ENCODE peak calls at places on chromosomes 13 and 19, in five cellular contexts. R is psoas muscle; D is CD4-positive, alpha-beta T cell; B is cardiac muscle cell; X is activated B cell treated with CpG ODN at 0.5 μM for 24 hours. U is an unnamed sample.

GRCh38 chr19:12365094-12365371 is 450 bp downstream of the ZNF442 start:
- DNase-seq in R (no peak), D (no peak), B (no peak), X (no peak), U (no peak)

GRCh38 chr13:32426191-32426980 is 1.5 kb downstream of the N4BP2L1 start:
- DNase-seq in R (no peak), D (peak), B (no peak), X (peak), U (no peak)

GRCh38 chr13:75860935-75861334 is 224.8 kb downstream of the LMO7 start:
- DNase-seq in R (no peak), D (no peak), B (no peak), X (no peak), U (no peak)

GRCh38 chr13:107203146-107203847 is 635.4 kb upstream of the ARGLU1 start:
- DNase-seq in R (no peak), D (no peak), B (peak), X (no peak), U (peak)

GRCh38 chr13:51271528-51272070 is 49.4 kb downstream of the FAM124A start:
- DNase-seq in R (no peak), D (no peak), B (no peak), X (no peak), U (no peak)

GRCh38 chr19:49361438-49362047 is 673 bp downstream of the TEAD2 start:
- DNase-seq in R (peak), D (no peak), B (peak), X (no peak), U (peak)

GRCh38 chr13:24208314-24208713 is 47.8 kb downstream of the SPATA13 start:
- DNase-seq in R (no peak), D (no peak), B (no peak), X (no peak), U (no peak)

GRCh38 chr19:2986951-2987491 is 9.7 kb downstream of the TLE6 start:
- DNase-seq in R (no peak), D (no peak), B (peak), X (no peak), U (peak)

GRCh38 chr13:20590568-20590967 is 23.6 kb downstream of the IFT88 start:
- DNase-seq in R (no peak), D (no peak), B (no peak), X (no peak), U (no peak)

GRCh38 chr19:7152568-7152967 is 83.1 kb downstream of the ZNF557 start:
- DNase-seq in R (no peak), D (no peak), B (no peak), X (no peak), U (no peak)

GRCh38 chr19:12783226-12783848 is 7.9 kb upstream of the JUNB start:
- DNase-seq in R (no peak), D (no peak), B (no peak), X (no peak), U (no peak)

GRCh38 chr13:102599451-102600012 is 2.7 kb downstream of the TPP2 start:
- DNase-seq in R (no peak), D (no peak), B (no peak), X (no peak), U (no peak)

GRCh38 chr19:40700083-40700482 is 9.6 kb upstream of the NUMBL start:
- DNase-seq in R (no peak), D (no peak), B (no peak), X (no peak), U (no peak)

GRCh38 chr19:23101241-23101640 is 15.6 kb upstream of the ZNF730 start:
- DNase-seq in R (no peak), D (no peak), B (no peak), X (no peak), U (no peak)

GRCh38 chr13:73717632-73718031 is 416.6 kb downstream of the KLF12 start:
- DNase-seq in R (no peak), D (no peak), B (no peak), X (no peak), U (no peak)

GRCh38 chr19:45569619-45570421 is 14.8 kb downstream of the OPA3 start:
- DNase-seq in R (peak), D (peak), B (peak), X (peak), U (peak)

GRCh38 chr19:30325657-30326056 is 46.5 kb upstream of the ZNF536 start:
- DNase-seq in R (no peak), D (no peak), B (no peak), X (no peak), U (no peak)

GRCh38 chr13:100361504-100361903 is 227.1 kb downstream of the GGACT start:
- DNase-seq in R (no peak), D (no peak), B (no peak), X (no peak), U (no peak)

GRCh38 chr13:61410669-61411297 is 4.9 kb downstream of the PCDH20 start:
- DNase-seq in R (no peak), D (no peak), B (peak), X (no peak), U (no peak)

GRCh38 chr19:17797397-17798201 is 2.7 kb downstream of the B3GNT3 start:
- DNase-seq in R (no peak), D (no peak), B (no peak), X (no peak), U (no peak)

GRCh38 chr13:28324181-28324789 is 170.6 kb downstream of the FLT1 start:
- DNase-seq in R (no peak), D (peak), B (peak), X (peak), U (peak)

GRCh38 chr13:113357529-113357928 is 6.4 kb downstream of the GRTP1 start:
- DNase-seq in R (peak), D (no peak), B (no peak), X (no peak), U (no peak)

GRCh38 chr19:42469311-42470239 is 26.8 kb upstream of the CXCL17 start:
- DNase-seq in R (no peak), D (no peak), B (no peak), X (no peak), U (no peak)

GRCh38 chr19:31930401-31930800 is 415.0 kb upstream of the ZNF507 start:
- DNase-seq in R (no peak), D (no peak), B (no peak), X (no peak), U (no peak)

GRCh38 chr19:23520441-23520840 is 125.2 kb upstream of the ZNF91 start:
- DNase-seq in R (no peak), D (no peak), B (no peak), X (no peak), U (no peak)

GRCh38 chr13:99269627-99270252 is 11.6 kb upstream of the GPR18 start:
- DNase-seq in R (no peak), D (no peak), B (peak), X (no peak), U (no peak)

GRCh38 chr19:33953592-33953991 is 156.9 kb downstream of the KCTD15 start:
- DNase-seq in R (no peak), D (no peak), B (no peak), X (no peak), U (no peak)
- TF ChIP-seq CTCF in R (no peak), D (no peak), B (no peak), X (no peak), U (no peak)

GRCh38 chr19:1316466-1316865 is 30.8 kb downstream of the EFNA2 start:
- DNase-seq in R (no peak), D (no peak), B (no peak), X (no peak), U (no peak)

GRCh38 chr19:1312732-1313694 is 27.3 kb downstream of the EFNA2 start:
- DNase-seq in R (no peak), D (no peak), B (no peak), X (no peak), U (no peak)

GRCh38 chr19:1317274-1317673 is 31.6 kb downstream of the EFNA2 start:
- DNase-seq in R (no peak), D (no peak), B (no peak), X (no peak), U (no peak)

GRCh38 chr19:1313695-1314613 is 28.3 kb downstream of the EFNA2 start:
- DNase-seq in R (no peak), D (no peak), B (no peak), X (no peak), U (no peak)

DNA sequence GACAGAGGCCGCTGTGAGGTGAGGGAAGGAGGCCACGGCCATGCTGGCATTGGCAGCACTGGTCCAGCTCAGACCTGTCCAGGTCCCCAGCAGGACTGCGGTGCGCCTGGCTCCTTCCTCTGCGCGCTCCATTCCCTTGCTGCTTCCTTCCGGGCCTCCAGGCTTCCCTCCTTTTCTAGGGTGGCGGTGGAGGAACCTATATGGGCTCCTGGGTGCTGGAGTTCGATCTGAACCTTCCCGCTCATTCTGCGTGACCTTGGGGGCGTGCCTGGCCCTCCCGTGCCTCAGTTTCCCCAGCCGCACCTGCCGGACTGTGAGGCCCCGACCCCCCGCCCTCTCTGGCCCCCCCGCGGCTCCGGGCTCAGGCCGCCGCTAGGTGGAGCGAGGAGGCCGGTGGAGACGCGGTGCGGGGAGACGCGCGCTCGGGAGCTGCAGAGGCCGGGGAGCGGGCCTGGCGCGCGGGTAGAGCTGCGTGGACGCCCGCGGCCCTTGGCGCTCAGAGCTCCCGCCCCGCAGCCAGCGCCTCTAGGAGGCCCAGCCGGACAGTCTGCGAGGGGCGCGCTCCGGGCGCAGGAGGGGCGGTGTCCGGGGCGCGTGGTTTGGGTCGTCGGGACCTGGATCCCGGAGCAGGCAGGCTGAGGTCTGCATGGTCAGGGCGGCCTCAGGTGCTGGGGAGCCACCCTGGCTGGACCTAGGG is 29.9 kb downstream of the EFNA2 start:
- DNase-seq in R (peak), D (no peak), B (peak), X (peak), U (no peak)
- TF ChIP-seq CTCF in R (peak), D (peak), B (peak), X (no peak), U (peak)

GRCh38 chr13:60134376-60134775 is 29.4 kb downstream of the DIAPH3 start:
- DNase-seq in R (no peak), D (no peak), B (peak), X (no peak), U (no peak)
- TF ChIP-seq CTCF in R (no peak), D (no peak), B (peak), X (no peak), U (no peak)

DNA sequence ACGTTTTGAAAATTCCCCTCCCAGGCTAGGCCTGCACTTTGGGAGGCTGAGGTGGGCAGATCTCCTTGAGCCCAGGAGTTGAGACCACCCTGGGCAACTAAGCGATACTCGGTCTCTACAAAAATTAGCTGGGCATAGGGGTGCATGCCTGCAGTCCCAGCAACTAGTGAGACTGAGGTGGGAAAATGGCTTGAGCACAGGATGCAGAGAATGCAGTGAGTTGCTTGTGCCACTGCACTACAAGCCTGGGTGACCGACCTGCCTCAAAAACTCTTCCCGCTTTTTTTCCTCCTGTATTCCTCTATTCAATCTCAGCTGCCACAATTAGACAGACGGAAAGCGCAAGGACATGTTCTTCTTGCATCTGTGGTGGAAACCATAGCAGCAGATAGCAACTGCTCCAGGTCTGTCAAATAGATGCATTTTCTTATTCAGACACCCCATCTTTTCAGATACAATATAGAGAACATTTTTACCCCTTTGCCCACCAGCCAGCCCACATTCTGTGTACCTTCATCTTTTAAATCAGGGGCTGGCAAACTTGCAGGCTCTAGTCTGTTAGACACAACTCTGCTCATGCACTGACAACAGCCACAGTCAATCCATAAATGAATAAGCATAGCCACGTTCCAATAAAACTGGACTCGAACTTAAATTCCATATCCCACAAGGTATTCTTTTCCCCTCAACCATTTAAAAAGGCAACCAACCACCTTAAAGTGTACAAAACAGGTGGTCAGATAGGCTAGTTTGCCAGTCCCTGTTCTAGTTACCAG is 4.8 kb downstream of the TPT1 start:
- DNase-seq in R (no peak), D (no peak), B (no peak), X (no peak), U (no peak)
- TF ChIP-seq CTCF in R (no peak), D (no peak), B (no peak), X (no peak), U (no peak)